ENCODE peak calls at places on chromosomes 16 and 17, in ten cellular contexts. Z, N, K, U, B, V, I, C, G and F are unnamed samples.

GRCh38 chr16:10500582-10500981 is 79.8 kb downstream of the EMP2 start:
- DNase-seq in Z (no peak), N (no peak), K (no peak), U (no peak), B (no peak), V (no peak), I (no peak), C (no peak), G (no peak), F (no peak)

GRCh38 chr17:1078831-1079561 is 82.1 kb downstream of the TIMM22 start:
- DNase-seq in Z (no peak), N (no peak), K (peak; percentile 51), U (no peak), B (no peak), V (no peak), I (no peak), C (peak; percentile 87), G (no peak), F (no peak)

GRCh38 chr17:50288306-50288705 is 14.0 kb downstream of the TMEM92 start:
- DNase-seq in Z (no peak), N (no peak), K (no peak), U (no peak), B (no peak), V (no peak), I (no peak), C (peak; percentile 59), G (no peak), F (no peak)

GRCh38 chr16:70380205-70380918 is 33.7 kb downstream of the DDX19A start:
- DNase-seq in Z (peak; percentile 91), N (peak; percentile 23), K (peak; percentile 58), U (peak; percentile 70), B (peak; percentile 85), V (peak; percentile 66), I (peak; percentile 67), C (peak; percentile 54), G (peak; percentile 68), F (peak; percentile 85)

GRCh38 chr17:77601054-77601979 is 357.2 kb upstream of the TNRC6C start:
- DNase-seq in Z (no peak), N (no peak), K (no peak), U (no peak), B (no peak), V (no peak), I (no peak), C (peak; percentile 44), G (peak; percentile 62), F (no peak)

GRCh38 chr17:80798595-80799552 is 192.8 kb upstream of the CHMP6 start:
- DNase-seq in Z (no peak), N (no peak), K (no peak), U (no peak), B (no peak), V (no peak), I (no peak), C (no peak), G (no peak), F (no peak)

GRCh38 chr16:1708083-1708767 is 2.2 kb downstream of the MAPK8IP3 start:
- DNase-seq in Z (no peak), N (no peak), K (peak; percentile 18), U (no peak), B (no peak), V (no peak), I (no peak), C (no peak), G (no peak), F (no peak)

GRCh38 chr16:64440421-64440831 is 681.4 kb downstream of the CDH11 start:
- DNase-seq in Z (peak; percentile 95), N (no peak), K (no peak), U (peak; percentile 96), B (peak; percentile 99), V (no peak), I (peak; percentile 95), C (no peak), G (peak; percentile 60), F (peak; percentile 67)

GRCh38 chr17:2282297-2282873 is 21.2 kb downstream of the SMG6 start:
- DNase-seq in Z (peak; percentile 90), N (peak; percentile 67), K (peak; percentile 61), U (peak; percentile 48), B (peak; percentile 89), V (peak; percentile 47), I (peak; percentile 55), C (peak; percentile 61), G (no peak), F (peak; percentile 63)

GRCh38 chr16:87278191-87279093 is 38.8 kb downstream of the C16orf95 start:
- DNase-seq in Z (peak; percentile 92), N (peak; percentile 91), K (peak; percentile 86), U (peak; percentile 77), B (peak; percentile 70), V (no peak), I (peak; percentile 31), C (peak; percentile 91), G (peak; percentile 70), F (peak; percentile 77)

GRCh38 chr16:55993088-55993487 is 117.9 kb upstream of the CES5A start:
- DNase-seq in Z (no peak), N (no peak), K (no peak), U (no peak), B (no peak), V (no peak), I (no peak), C (no peak), G (no peak), F (no peak)

GRCh38 chr17:41308251-41308917 is 725 bp downstream of the KRTAP16-1 start:
- DNase-seq in Z (no peak), N (no peak), K (no peak), U (no peak), B (no peak), V (peak; percentile 90), I (no peak), C (no peak), G (peak; percentile 34), F (no peak)

GRCh38 chr17:42408076-42408475 is 15.0 kb downstream of the CAVIN1 start:
- DNase-seq in Z (no peak), N (no peak), K (no peak), U (no peak), B (no peak), V (no peak), I (no peak), C (no peak), G (no peak), F (no peak)

GRCh38 chr16:21666772-21667171 is 3.0 kb downstream of the OTOA start:
- DNase-seq in Z (peak; percentile 23), N (no peak), K (no peak), U (no peak), B (no peak), V (no peak), I (no peak), C (peak; percentile 34), G (no peak), F (no peak)

GRCh38 chr17:42553161-42553818 is 567 bp downstream of the HSD17B1 start:
- DNase-seq in Z (no peak), N (no peak), K (no peak), U (no peak), B (peak; percentile 36), V (no peak), I (no peak), C (peak; percentile 76), G (no peak), F (peak; percentile 93)

GRCh38 chr17:15947331-15947730 is 2.4 kb downstream of the ADORA2B start:
- DNase-seq in Z (peak; percentile 42), N (no peak), K (no peak), U (no peak), B (peak; percentile 34), V (no peak), I (no peak), C (no peak), G (no peak), F (peak; percentile 94)
- H3K4me3 ChIP-seq in Z (peak overlapping the region; percentile 87), N (no peak overlapping the region), K (no peak overlapping the region), U (peak overlapping the region; percentile 83), B (peak overlapping the region; percentile 84), V (no peak overlapping the region), I (peak overlapping the region; percentile 6), C (no peak overlapping the region), G (no peak overlapping the region), F (peak overlapping the region; percentile 72)

DNA sequence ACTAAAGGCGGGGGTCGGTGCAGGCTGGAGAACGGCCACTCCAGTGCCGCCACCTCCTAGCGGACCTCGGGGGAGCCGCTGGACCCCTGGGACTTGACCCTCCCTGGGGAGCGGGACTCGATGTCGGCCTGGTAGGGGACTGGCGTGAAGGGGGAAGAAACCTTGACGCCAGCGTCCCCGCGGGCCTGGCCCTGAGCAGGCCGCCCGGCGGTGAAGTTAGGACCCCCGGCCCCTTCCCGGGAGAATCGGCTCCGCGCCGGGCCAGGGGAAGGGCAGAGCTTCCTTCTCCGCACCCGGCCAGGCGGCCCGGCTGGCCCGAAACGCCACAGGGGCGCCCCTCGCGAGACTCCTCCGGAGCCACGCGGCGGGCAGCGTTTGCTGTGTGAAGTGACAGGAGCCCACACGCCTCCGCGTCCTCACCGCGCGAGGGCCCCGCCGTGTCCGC is 389 bp downstream of the DUS1L start:
- DNase-seq in Z (peak; percentile 69), N (peak; percentile 66), K (peak; percentile 46), U (no peak), B (peak; percentile 55), V (no peak), I (no peak), C (no peak), G (no peak), F (no peak)
- H3K4me3 ChIP-seq in Z (peak overlapping the region; percentile 89), N (peak overlapping the region; percentile 94), K (peak overlapping the region; percentile 75), U (peak overlapping the region; percentile 72), B (peak overlapping the region; percentile 89), V (peak overlapping the region; percentile 62), I (peak overlapping the region; percentile 73), C (peak overlapping the region; percentile 95), G (peak overlapping the region; percentile 98), F (peak overlapping the region; percentile 83)

GRCh38 chr16:71625113-71625850 is 702 bp upstream of the MARVELD3 start:
- DNase-seq in Z (no peak), N (no peak), K (no peak), U (no peak), B (no peak), V (no peak), I (no peak), C (no peak), G (no peak), F (no peak)

GRCh38 chr16:71627631-71628236 is 1.8 kb downstream of the MARVELD3 start:
- DNase-seq in Z (no peak), N (no peak), K (peak; percentile 17), U (no peak), B (no peak), V (no peak), I (no peak), C (peak; percentile 38), G (no peak), F (no peak)

GRCh38 chr16:71626018-71626857 is at the start of gene MARVELD3:
- DNase-seq in Z (peak; percentile 16), N (peak; percentile 17), K (peak; percentile 24), U (no peak), B (no peak), V (no peak), I (no peak), C (peak; percentile 69), G (no peak), F (peak; percentile 79)

GRCh38 chr16:71628810-71629209 is 2.8 kb downstream of the MARVELD3 start:
- DNase-seq in Z (no peak), N (no peak), K (no peak), U (peak; percentile 34), B (peak; percentile 26), V (no peak), I (no peak), C (no peak), G (no peak), F (peak; percentile 88)

GRCh38 chr16:71626858-71627213 is 852 bp downstream of the MARVELD3 start:
- DNase-seq in Z (no peak), N (peak; percentile 45), K (no peak), U (no peak), B (no peak), V (no peak), I (no peak), C (no peak), G (no peak), F (peak; percentile 56)
- H3K4me3 ChIP-seq in Z (peak overlapping the region; percentile 68), N (peak overlapping the region; percentile 61), K (peak overlapping the region; percentile 46), U (no peak overlapping the region), B (peak overlapping the region; percentile 61), V (no peak overlapping the region), I (no peak overlapping the region), C (peak overlapping the region; percentile 50), G (peak overlapping the region; percentile 54), F (peak overlapping the region; percentile 77)

GRCh38 chr16:29662000-29662728 is 883 bp upstream of the SPN start:
- DNase-seq in Z (no peak), N (no peak), K (no peak), U (no peak), B (no peak), V (no peak), I (no peak), C (no peak), G (no peak), F (no peak)
- H3K4me3 ChIP-seq in Z (no peak overlapping the region), N (no peak overlapping the region), K (no peak overlapping the region), U (no peak overlapping the region), B (no peak overlapping the region), V (peak overlapping the region; percentile 95), I (no peak overlapping the region), C (no peak overlapping the region), G (no peak overlapping the region), F (no peak overlapping the region)